ENCODE peak calls at places on chromosomes 7 and 10, in six cellular contexts. B is DND-41, I is AG10803, H is dorsolateral prefrontal cortex, K is fibroblast of mammary gland, W is hepatocyte. L is an unnamed sample.

GRCh38 chr7:21128418-21128817 is 299.5 kb upstream of the SP4 start:
- DNase-seq in K (no peak), H (no peak), B (no peak), W (peak), I (no peak), L (no peak)

GRCh38 chr7:147245274-147245673 is 1128.7 kb downstream of the CNTNAP2 start:
- DNase-seq in I (peak), W (peak), H (peak), B (peak), K (peak), L (no peak)

GRCh38 chr10:19788075-19788686 is 28.1 kb upstream of the PLXDC2 start:
- DNase-seq in H (no peak), W (peak), B (peak), K (peak), I (peak), L (no peak)

GRCh38 chr7:141974831-141975230 is 1.3 kb upstream of the TAS2R38 start:
- DNase-seq in K (peak), B (peak), W (peak), H (no peak), I (no peak), L (no peak)

GRCh38 chr7:140061607-140061930 is 1.2 kb downstream of the PARP12 start:
- DNase-seq in K (no peak), B (no peak), H (no peak), I (no peak), W (no peak), L (no peak)

GRCh38 chr10:21746118-21746517 is 212.1 kb downstream of the MLLT10 start:
- DNase-seq in K (no peak), I (no peak), H (no peak), B (peak), W (no peak), L (no peak)

GRCh38 chr7:139777304-139777890 is 401 bp downstream of the HIPK2 start:
- DNase-seq in H (no peak), K (no peak), W (peak), I (peak), B (peak), L (peak)

GRCh38 chr10:123019941-123020703 is 11.3 kb downstream of the ACADSB start:
- DNase-seq in B (no peak), K (no peak), H (no peak), I (no peak), W (peak), L (no peak)

GRCh38 chr10:5905854-5906507 is 15.9 kb downstream of the FBH1 start:
- DNase-seq in W (no peak), B (no peak), I (no peak), K (no peak), H (no peak), L (no peak)

GRCh38 chr10:65670087-65670486 is 1255.7 kb upstream of the LRRTM3 start:
- DNase-seq in H (no peak), I (peak), B (no peak), K (no peak), W (no peak), L (no peak)

GRCh38 chr7:111593343-111593742 is 31.1 kb upstream of the IMMP2L start:
- DNase-seq in K (no peak), B (no peak), I (no peak), H (no peak), W (no peak), L (no peak)

GRCh38 chr10:115992554-115992953 is 280.5 kb downstream of the GFRA1 start:
- DNase-seq in B (no peak), H (no peak), K (no peak), I (no peak), W (no peak), L (no peak)
- TF ChIP-seq CTCF in B (no peak), H (no peak), K (no peak), I (no peak), W (no peak), L (no peak)

GRCh38 chr7:167976-168791 is 24.2 kb upstream of the FAM20C start:
- DNase-seq in I (no peak), B (no peak), H (no peak), W (no peak), K (no peak), L (no peak)

GRCh38 chr7:166370-167060 is 25.9 kb upstream of the FAM20C start:
- DNase-seq in B (no peak), K (no peak), H (no peak), I (peak), W (peak), L (no peak)

GRCh38 chr7:169165-169853 is 23.1 kb upstream of the FAM20C start:
- DNase-seq in K (no peak), B (no peak), W (no peak), I (no peak), H (no peak), L (no peak)

GRCh38 chr7:165661-166369 is 26.6 kb upstream of the FAM20C start:
- DNase-seq in W (peak), K (no peak), B (no peak), H (no peak), I (no peak), L (no peak)

DNA sequence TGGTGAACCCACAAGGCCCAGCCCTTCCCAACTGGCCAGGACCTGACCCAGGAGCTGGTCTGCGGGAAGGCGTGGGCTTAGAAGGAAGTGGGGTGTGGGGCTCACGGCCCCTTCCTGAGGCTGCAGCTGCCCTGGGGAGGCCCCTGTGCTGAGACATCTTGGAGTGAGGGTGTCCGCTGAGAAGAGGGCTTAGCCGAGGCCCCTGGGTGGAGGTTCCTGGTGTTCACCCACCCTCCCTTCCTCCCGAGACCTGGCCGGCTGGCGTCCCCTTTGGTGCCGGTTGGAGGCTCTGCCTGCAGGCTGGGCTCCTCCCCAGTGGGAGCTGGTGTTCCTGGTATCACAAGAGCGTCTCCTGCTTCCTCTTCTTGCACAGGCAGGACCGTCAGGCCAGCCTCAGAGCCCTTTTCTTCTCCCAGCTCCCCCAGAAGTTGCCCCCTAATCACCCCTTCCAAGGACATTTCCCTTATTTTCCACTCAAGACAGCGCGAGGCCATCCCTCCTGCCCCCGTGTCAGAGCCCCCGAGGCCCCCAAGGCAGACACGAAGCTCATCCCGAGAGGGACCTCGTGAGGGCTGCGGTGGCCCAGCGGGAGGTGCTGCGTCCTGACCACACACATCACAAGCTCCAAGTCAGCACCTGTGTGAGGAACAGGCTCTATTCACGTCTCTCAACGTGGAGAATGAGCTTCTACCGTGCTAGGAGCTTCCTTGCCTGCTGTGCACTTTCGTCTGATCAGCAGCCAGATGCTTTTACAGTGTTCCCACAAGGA is 25.1 kb upstream of the FAM20C start:
- DNase-seq in K (no peak), W (no peak), I (no peak), H (no peak), B (no peak), L (no peak)
- TF ChIP-seq CTCF in K (no peak), W (no peak), I (no peak), H (no peak), B (no peak), L (no peak)

DNA sequence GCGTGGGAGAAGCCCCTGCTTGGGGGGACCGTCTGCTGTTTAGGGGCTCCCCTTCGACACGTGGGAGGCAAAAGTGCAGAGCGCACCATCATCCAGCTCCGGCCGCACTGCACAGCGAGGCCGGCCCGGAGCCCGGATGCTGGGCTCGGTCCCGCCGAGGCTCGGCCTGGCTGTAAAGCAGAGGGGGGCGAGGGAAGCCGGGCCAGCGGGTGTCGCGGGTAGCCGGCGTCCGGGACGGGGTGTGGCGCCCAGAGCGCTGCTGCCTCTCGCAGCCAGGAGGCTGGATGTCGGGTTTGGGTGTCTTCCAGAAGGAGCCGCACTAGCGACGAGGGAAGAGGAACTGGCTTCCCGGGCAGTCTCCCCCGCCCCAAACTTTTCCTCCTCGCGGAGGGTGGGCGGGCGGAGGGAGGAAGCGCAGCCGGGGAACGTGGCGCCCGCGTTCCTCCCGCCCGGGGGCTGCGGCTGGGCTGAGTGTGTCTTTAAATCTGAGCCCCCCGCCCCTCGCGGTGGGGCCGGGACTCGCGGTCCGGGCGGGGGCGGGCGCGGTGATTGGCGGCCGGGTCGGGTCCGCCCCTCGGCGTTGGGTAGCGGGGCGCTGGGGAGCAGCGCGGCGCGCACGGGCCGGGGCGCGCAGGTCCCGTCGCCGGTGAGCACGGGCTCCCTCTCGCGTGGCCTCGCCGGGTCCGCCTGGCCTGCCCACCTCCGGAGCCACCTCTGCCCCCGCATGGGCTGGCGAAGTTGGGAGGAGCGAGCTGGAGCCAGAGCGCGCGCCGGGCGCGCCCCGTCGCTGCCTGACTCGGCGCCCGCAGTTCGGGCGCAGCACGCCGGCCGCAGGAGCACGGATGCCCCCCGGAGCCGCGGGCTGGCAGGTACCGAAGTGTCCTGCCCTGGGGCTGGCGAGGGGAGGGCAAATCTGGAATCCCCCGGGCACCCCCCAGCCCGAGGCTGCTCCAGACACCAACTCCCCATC is at the start of gene PALD1:
- DNase-seq in I (no peak), H (no peak), W (peak), K (peak), B (peak), L (peak)
- TF ChIP-seq CTCF in I (no peak), H (no peak), W (no peak), K (no peak), B (peak), L (peak)

GRCh38 chr7:1028044-1028770 is 16.1 kb upstream of the GPR146 start:
- DNase-seq in K (peak), B (no peak), I (peak), W (peak), H (peak), L (peak)
- TF ChIP-seq CTCF in K (no peak), B (no peak), I (no peak), W (no peak), H (no peak), L (no peak)

L was measured in progenitor cell of endocrine pancreas.